ENCODE peak calls at places on chromosomes 4 and X, in eight cellular contexts. One of them, this sample, is unnamed.

GRCh38 chr4:139266583-139267257 is 13.3 kb downstream of the MGARP start:
- DNase-seq in HCT116: no peak
- DNase-seq in IMR-90: peak
- DNase-seq in stomach: peak
- DNase-seq in endothelial cell of umbilical vein: peak
- DNase-seq in breast epithelium: peak
- DNase-seq in body of pancreas: peak
- DNase-seq in GM12878: peak
- DNase-seq in this sample: peak

GRCh38 chrX:133838761-133839676 is 146.4 kb downstream of the GPC3 start:
- DNase-seq in IMR-90: peak
- DNase-seq in GM12878: no peak
- DNase-seq in stomach: no peak
- DNase-seq in endothelial cell of umbilical vein: peak
- DNase-seq in breast epithelium: no peak
- DNase-seq in HCT116: peak
- DNase-seq in body of pancreas: peak
- DNase-seq in this sample: no peak

GRCh38 chrX:13307041-13307440 is 12.8 kb downstream of the ATXN3L start:
- DNase-seq in endothelial cell of umbilical vein: no peak
- DNase-seq in IMR-90: no peak
- DNase-seq in stomach: no peak
- DNase-seq in GM12878: no peak
- DNase-seq in HCT116: no peak
- DNase-seq in body of pancreas: no peak
- DNase-seq in breast epithelium: no peak
- DNase-seq in this sample: no peak

GRCh38 chrX:116499780-116500179 is 37.0 kb upstream of the CT83 start:
- DNase-seq in breast epithelium: no peak
- DNase-seq in stomach: no peak
- DNase-seq in endothelial cell of umbilical vein: no peak
- DNase-seq in IMR-90: no peak
- DNase-seq in GM12878: no peak
- DNase-seq in HCT116: no peak
- DNase-seq in body of pancreas: no peak
- DNase-seq in this sample: no peak

GRCh38 chr4:1766336-1767057 is 26.6 kb upstream of the FGFR3 start:
- DNase-seq in stomach: no peak
- DNase-seq in HCT116: no peak
- DNase-seq in body of pancreas: peak
- DNase-seq in GM12878: no peak
- DNase-seq in breast epithelium: no peak
- DNase-seq in endothelial cell of umbilical vein: no peak
- DNase-seq in IMR-90: no peak
- DNase-seq in this sample: no peak

GRCh38 chrX:150694738-150695410 is 1.7 kb downstream of the MTMR1 start:
- DNase-seq in GM12878: no peak
- DNase-seq in body of pancreas: no peak
- DNase-seq in stomach: no peak
- DNase-seq in endothelial cell of umbilical vein: no peak
- DNase-seq in HCT116: no peak
- DNase-seq in IMR-90: no peak
- DNase-seq in breast epithelium: no peak
- DNase-seq in this sample: no peak

GRCh38 chr4:23929248-23929647 is 39.4 kb upstream of the PPARGC1A start:
- DNase-seq in GM12878: no peak
- DNase-seq in stomach: no peak
- DNase-seq in IMR-90: no peak
- DNase-seq in endothelial cell of umbilical vein: no peak
- DNase-seq in breast epithelium: no peak
- DNase-seq in body of pancreas: no peak
- DNase-seq in HCT116: no peak
- DNase-seq in this sample: no peak

GRCh38 chr4:83125738-83126141 is 11.2 kb upstream of the PLAC8 start:
- DNase-seq in stomach: peak
- DNase-seq in endothelial cell of umbilical vein: no peak
- DNase-seq in IMR-90: no peak
- DNase-seq in HCT116: no peak
- DNase-seq in breast epithelium: no peak
- DNase-seq in GM12878: no peak
- DNase-seq in body of pancreas: no peak
- DNase-seq in this sample: no peak

GRCh38 chrX:10725071-10725470 is 104.7 kb upstream of the MID1 start:
- DNase-seq in stomach: no peak
- DNase-seq in GM12878: no peak
- DNase-seq in endothelial cell of umbilical vein: peak
- DNase-seq in body of pancreas: no peak
- DNase-seq in IMR-90: peak
- DNase-seq in breast epithelium: no peak
- DNase-seq in HCT116: no peak
- DNase-seq in this sample: no peak

GRCh38 chrX:13283968-13284914 is 35.6 kb downstream of the ATXN3L start:
- DNase-seq in endothelial cell of umbilical vein: peak
- DNase-seq in stomach: no peak
- DNase-seq in IMR-90: peak
- DNase-seq in breast epithelium: no peak
- DNase-seq in HCT116: no peak
- DNase-seq in GM12878: no peak
- DNase-seq in body of pancreas: no peak
- DNase-seq in this sample: no peak

GRCh38 chr4:3207531-3208037 is 41.4 kb upstream of the MSANTD1 start:
- DNase-seq in HCT116: no peak
- DNase-seq in breast epithelium: no peak
- DNase-seq in IMR-90: peak
- DNase-seq in endothelial cell of umbilical vein: peak
- DNase-seq in GM12878: no peak
- DNase-seq in body of pancreas: no peak
- DNase-seq in stomach: no peak
- DNase-seq in this sample: no peak

GRCh38 chrX:11597479-11597878 is 68.2 kb downstream of the ARHGAP6 start:
- DNase-seq in IMR-90: no peak
- DNase-seq in GM12878: no peak
- DNase-seq in body of pancreas: no peak
- DNase-seq in HCT116: no peak
- DNase-seq in breast epithelium: no peak
- DNase-seq in endothelial cell of umbilical vein: no peak
- DNase-seq in stomach: no peak
- DNase-seq in this sample: no peak

GRCh38 chrX:49192722-49193328 is 6.7 kb upstream of the PRICKLE3 start:
- DNase-seq in stomach: no peak
- DNase-seq in HCT116: no peak
- DNase-seq in IMR-90: peak
- DNase-seq in breast epithelium: no peak
- DNase-seq in body of pancreas: peak
- DNase-seq in endothelial cell of umbilical vein: peak
- DNase-seq in GM12878: no peak
- DNase-seq in this sample: no peak

GRCh38 chr4:183241771-183242170 is 78.3 kb downstream of the CLDN22 start:
- DNase-seq in GM12878: no peak
- DNase-seq in IMR-90: no peak
- DNase-seq in breast epithelium: no peak
- DNase-seq in HCT116: no peak
- DNase-seq in body of pancreas: no peak
- DNase-seq in stomach: no peak
- DNase-seq in endothelial cell of umbilical vein: peak
- DNase-seq in this sample: no peak

GRCh38 chrX:44314259-44314734 is 29.2 kb downstream of the EFHC2 start:
- DNase-seq in GM12878: no peak
- DNase-seq in stomach: peak
- DNase-seq in IMR-90: peak
- DNase-seq in body of pancreas: no peak
- DNase-seq in breast epithelium: no peak
- DNase-seq in endothelial cell of umbilical vein: peak
- DNase-seq in HCT116: no peak
- DNase-seq in this sample: no peak
- TF ChIP-seq POLR2A in GM12878: no peak
- TF ChIP-seq POLR2A in stomach: no peak
- TF ChIP-seq POLR2A in IMR-90: no peak
- TF ChIP-seq POLR2A in body of pancreas: no peak
- TF ChIP-seq POLR2A in breast epithelium: no peak
- TF ChIP-seq POLR2A in endothelial cell of umbilical vein: no peak
- TF ChIP-seq POLR2A in HCT116: no peak
- TF ChIP-seq POLR2A in this sample: no peak

GRCh38 chr4:41660350-41660749 is 88.2 kb downstream of the PHOX2B start:
- DNase-seq in HCT116: no peak
- DNase-seq in body of pancreas: no peak
- DNase-seq in stomach: no peak
- DNase-seq in breast epithelium: no peak
- DNase-seq in GM12878: no peak
- DNase-seq in endothelial cell of umbilical vein: no peak
- DNase-seq in IMR-90: no peak
- DNase-seq in this sample: no peak
- H3K27ac ChIP-seq in HCT116: no peak
- H3K27ac ChIP-seq in body of pancreas: no peak
- H3K27ac ChIP-seq in stomach: no peak
- H3K27ac ChIP-seq in breast epithelium: no peak
- H3K27ac ChIP-seq in GM12878: no peak
- H3K27ac ChIP-seq in endothelial cell of umbilical vein: no peak
- H3K27ac ChIP-seq in IMR-90: no peak
- H3K27ac ChIP-seq in this sample: no peak

DNA sequence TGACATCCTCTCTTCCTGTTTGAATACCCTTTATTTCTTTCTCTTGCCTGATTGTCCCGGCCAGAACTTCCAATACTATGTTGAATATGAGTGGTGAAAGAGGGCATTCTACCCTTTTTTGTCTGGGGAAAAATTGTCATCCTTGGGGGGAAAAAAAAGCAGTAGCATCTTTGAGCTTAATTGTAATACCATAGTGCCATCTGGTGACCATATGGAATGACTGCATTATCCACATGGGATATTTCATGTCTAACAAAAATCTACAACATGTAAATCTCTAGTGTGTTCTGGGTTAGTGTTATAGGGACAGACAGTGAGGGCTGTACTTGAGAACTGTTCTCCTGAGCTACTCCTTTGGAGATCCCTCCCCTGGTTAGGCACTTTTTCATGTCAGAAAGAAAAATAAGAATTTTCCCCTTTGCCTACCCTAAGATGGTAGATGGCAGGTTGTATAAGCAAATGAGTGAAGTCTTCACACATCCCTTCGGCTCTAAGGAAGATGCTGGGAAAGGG is 26.0 kb downstream of the CAPN6 start:
- DNase-seq in GM12878: no peak
- DNase-seq in body of pancreas: no peak
- DNase-seq in IMR-90: peak
- DNase-seq in HCT116: peak
- DNase-seq in stomach: no peak
- DNase-seq in breast epithelium: no peak
- DNase-seq in endothelial cell of umbilical vein: no peak
- DNase-seq in this sample: no peak
- TF ChIP-seq POLR2A in GM12878: no peak
- TF ChIP-seq POLR2A in body of pancreas: no peak
- TF ChIP-seq POLR2A in IMR-90: no peak
- TF ChIP-seq POLR2A in HCT116: no peak
- TF ChIP-seq POLR2A in stomach: no peak
- TF ChIP-seq POLR2A in breast epithelium: no peak
- TF ChIP-seq POLR2A in endothelial cell of umbilical vein: no peak
- TF ChIP-seq POLR2A in this sample: no peak

GRCh38 chr4:164009435-164009834 is 514.9 kb downstream of the TMA16 start:
- DNase-seq in stomach: no peak
- DNase-seq in IMR-90: no peak
- DNase-seq in endothelial cell of umbilical vein: no peak
- DNase-seq in GM12878: no peak
- DNase-seq in HCT116: no peak
- DNase-seq in breast epithelium: no peak
- DNase-seq in body of pancreas: no peak
- DNase-seq in this sample: no peak
- H3K27ac ChIP-seq in stomach: no peak
- H3K27ac ChIP-seq in IMR-90: no peak
- H3K27ac ChIP-seq in endothelial cell of umbilical vein: no peak
- H3K27ac ChIP-seq in GM12878: no peak
- H3K27ac ChIP-seq in HCT116: no peak
- H3K27ac ChIP-seq in breast epithelium: no peak
- H3K27ac ChIP-seq in body of pancreas: no peak
- H3K27ac ChIP-seq in this sample: no peak

GRCh38 chr4:163523791-163524365 is 29.4 kb downstream of the TMA16 start:
- DNase-seq in GM12878: no peak
- DNase-seq in body of pancreas: no peak
- DNase-seq in endothelial cell of umbilical vein: no peak
- DNase-seq in stomach: no peak
- DNase-seq in breast epithelium: no peak
- DNase-seq in IMR-90: no peak
- DNase-seq in HCT116: no peak
- DNase-seq in this sample: no peak

GRCh38 chr4:163528618-163529017 is 34.1 kb downstream of the TMA16 start:
- DNase-seq in GM12878: no peak
- DNase-seq in endothelial cell of umbilical vein: no peak
- DNase-seq in stomach: no peak
- DNase-seq in IMR-90: no peak
- DNase-seq in body of pancreas: no peak
- DNase-seq in HCT116: no peak
- DNase-seq in breast epithelium: no peak
- DNase-seq in this sample: no peak

GRCh38 chr4:163527172-163527571 is 32.7 kb downstream of the TMA16 start:
- DNase-seq in breast epithelium: no peak
- DNase-seq in body of pancreas: no peak
- DNase-seq in stomach: no peak
- DNase-seq in GM12878: no peak
- DNase-seq in HCT116: no peak
- DNase-seq in IMR-90: no peak
- DNase-seq in endothelial cell of umbilical vein: peak
- DNase-seq in this sample: no peak

GRCh38 chr4:163525982-163526381 is 31.5 kb downstream of the TMA16 start:
- DNase-seq in body of pancreas: no peak
- DNase-seq in stomach: no peak
- DNase-seq in HCT116: no peak
- DNase-seq in IMR-90: no peak
- DNase-seq in GM12878: no peak
- DNase-seq in endothelial cell of umbilical vein: no peak
- DNase-seq in breast epithelium: no peak
- DNase-seq in this sample: no peak
- TF ChIP-seq POLR2A in body of pancreas: no peak
- TF ChIP-seq POLR2A in stomach: no peak
- TF ChIP-seq POLR2A in HCT116: no peak
- TF ChIP-seq POLR2A in IMR-90: no peak
- TF ChIP-seq POLR2A in GM12878: no peak
- TF ChIP-seq POLR2A in endothelial cell of umbilical vein: no peak
- TF ChIP-seq POLR2A in breast epithelium: no peak
- TF ChIP-seq POLR2A in this sample: no peak

DNA sequence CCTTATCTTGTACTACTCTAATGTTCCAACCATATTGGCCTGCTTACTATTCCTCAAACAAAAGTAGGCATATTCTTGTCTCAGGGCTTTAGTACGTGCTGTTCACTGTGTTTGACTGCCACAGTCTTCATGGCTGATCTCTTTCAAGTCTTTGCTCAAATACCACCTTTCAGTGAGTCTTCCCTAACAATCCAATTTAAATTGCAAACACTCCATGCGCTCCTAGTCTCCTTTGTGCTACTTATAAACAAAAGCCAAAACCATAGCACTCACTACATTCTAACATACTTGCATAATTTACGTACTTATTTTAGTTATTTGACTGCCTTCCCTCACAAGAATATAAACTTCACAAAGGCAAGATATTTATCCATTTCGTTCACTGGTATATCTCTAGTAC is 1.7 kb upstream of the ART3 start:
- DNase-seq in breast epithelium: no peak
- DNase-seq in body of pancreas: no peak
- DNase-seq in GM12878: no peak
- DNase-seq in stomach: no peak
- DNase-seq in endothelial cell of umbilical vein: no peak
- DNase-seq in IMR-90: no peak
- DNase-seq in HCT116: no peak
- DNase-seq in this sample: no peak
- H3K27ac ChIP-seq in breast epithelium: no peak
- H3K27ac ChIP-seq in body of pancreas: no peak
- H3K27ac ChIP-seq in GM12878: no peak
- H3K27ac ChIP-seq in stomach: no peak
- H3K27ac ChIP-seq in endothelial cell of umbilical vein: no peak
- H3K27ac ChIP-seq in IMR-90: no peak
- H3K27ac ChIP-seq in HCT116: no peak
- H3K27ac ChIP-seq in this sample: no peak